ENCODE peak calls at places on chromosome 15, in four cellular contexts. One of them, this sample, is unnamed.

GRCh38 chr15:44713006-44713966 is 2.0 kb downstream of the B2M start:
- DNase-seq in neuronal stem cell: no peak
- DNase-seq in trophoblast cell: no peak
- DNase-seq in IMR-90: peak; percentile 43
- DNase-seq in this sample: peak; percentile 71

GRCh38 chr15:81758789-81759188 is 287.0 kb downstream of the MEX3B start:
- DNase-seq in IMR-90: no peak
- DNase-seq in trophoblast cell: no peak
- DNase-seq in neuronal stem cell: no peak
- DNase-seq in this sample: no peak

GRCh38 chr15:47184003-47184404 is 533.3 kb upstream of the SEMA6D start:
- DNase-seq in neuronal stem cell: peak; percentile 31
- DNase-seq in trophoblast cell: peak; percentile 19
- DNase-seq in IMR-90: no peak
- DNase-seq in this sample: peak; percentile 61

GRCh38 chr15:64288577-64288976 is 67.4 kb downstream of the CSNK1G1 start:
- DNase-seq in neuronal stem cell: no peak
- DNase-seq in trophoblast cell: no peak
- DNase-seq in IMR-90: peak; percentile 86
- DNase-seq in this sample: peak; percentile 86

GRCh38 chr15:50353999-50354837 is 780 bp downstream of the GABPB1 start:
- DNase-seq in neuronal stem cell: peak; percentile 44
- DNase-seq in IMR-90: peak; percentile 92
- DNase-seq in trophoblast cell: peak; percentile 92
- DNase-seq in this sample: peak; percentile 96

GRCh38 chr15:70512772-70513362 is 250.5 kb downstream of the UACA start:
- DNase-seq in neuronal stem cell: no peak
- DNase-seq in trophoblast cell: peak; percentile 74
- DNase-seq in IMR-90: peak; percentile 51
- DNase-seq in this sample: peak; percentile 40

GRCh38 chr15:96381463-96381862 is 51.0 kb downstream of the NR2F2 start:
- DNase-seq in trophoblast cell: no peak
- DNase-seq in neuronal stem cell: no peak
- DNase-seq in IMR-90: no peak
- DNase-seq in this sample: no peak

GRCh38 chr15:88061452-88061851 is 195.1 kb downstream of the NTRK3 start:
- DNase-seq in trophoblast cell: no peak
- DNase-seq in IMR-90: no peak
- DNase-seq in neuronal stem cell: no peak
- DNase-seq in this sample: no peak

GRCh38 chr15:96735621-96736020 is 405.1 kb downstream of the NR2F2 start:
- DNase-seq in neuronal stem cell: no peak
- DNase-seq in trophoblast cell: no peak
- DNase-seq in IMR-90: no peak
- DNase-seq in this sample: no peak

GRCh38 chr15:25435474-25436243 is 3.2 kb downstream of the UBE3A start:
- DNase-seq in neuronal stem cell: no peak
- DNase-seq in IMR-90: peak; percentile 24
- DNase-seq in trophoblast cell: no peak
- DNase-seq in this sample: peak; percentile 41

GRCh38 chr15:60376677-60377095 is 21.1 kb downstream of the ANXA2 start:
- DNase-seq in neuronal stem cell: no peak
- DNase-seq in IMR-90: no peak
- DNase-seq in trophoblast cell: no peak
- DNase-seq in this sample: no peak

GRCh38 chr15:101126618-101127502 is 125.0 kb downstream of the CHSY1 start:
- DNase-seq in trophoblast cell: no peak
- DNase-seq in IMR-90: peak; percentile 81
- DNase-seq in neuronal stem cell: no peak
- DNase-seq in this sample: peak; percentile 50

GRCh38 chr15:92468987-92469386 is 75.3 kb downstream of the ST8SIA2 start:
- DNase-seq in IMR-90: no peak
- DNase-seq in neuronal stem cell: no peak
- DNase-seq in trophoblast cell: no peak
- DNase-seq in this sample: no peak

GRCh38 chr15:92017882-92018534 is 164.5 kb downstream of the SLCO3A1 start:
- DNase-seq in trophoblast cell: no peak
- DNase-seq in IMR-90: no peak
- DNase-seq in neuronal stem cell: no peak
- DNase-seq in this sample: no peak

GRCh38 chr15:33535135-33535534 is 224.4 kb downstream of the RYR3 start:
- DNase-seq in neuronal stem cell: no peak
- DNase-seq in trophoblast cell: no peak
- DNase-seq in IMR-90: no peak
- DNase-seq in this sample: no peak

GRCh38 chr15:71254503-71254902 is 139.2 kb downstream of the THSD4 start:
- DNase-seq in neuronal stem cell: no peak
- DNase-seq in IMR-90: peak; percentile 26
- DNase-seq in trophoblast cell: no peak
- DNase-seq in this sample: no peak

GRCh38 chr15:54273928-54274327 is 295.7 kb downstream of the UNC13C start:
- DNase-seq in neuronal stem cell: no peak
- DNase-seq in IMR-90: no peak
- DNase-seq in trophoblast cell: no peak
- DNase-seq in this sample: no peak

GRCh38 chr15:55186331-55186730 is 10.4 kb downstream of the RSL24D1 start:
- DNase-seq in IMR-90: no peak
- DNase-seq in trophoblast cell: no peak
- DNase-seq in neuronal stem cell: no peak
- DNase-seq in this sample: no peak

GRCh38 chr15:46344115-46344749 is 709.4 kb downstream of the SQOR start:
- DNase-seq in trophoblast cell: no peak
- DNase-seq in neuronal stem cell: no peak
- DNase-seq in IMR-90: no peak
- DNase-seq in this sample: no peak

GRCh38 chr15:66477011-66477410 is 20.6 kb downstream of the SNAPC5 start:
- DNase-seq in IMR-90: no peak
- DNase-seq in neuronal stem cell: no peak
- DNase-seq in trophoblast cell: no peak
- DNase-seq in this sample: no peak

GRCh38 chr15:66476535-66476934 is 21.0 kb downstream of the SNAPC5 start:
- DNase-seq in neuronal stem cell: no peak
- DNase-seq in IMR-90: no peak
- DNase-seq in trophoblast cell: no peak
- DNase-seq in this sample: no peak

GRCh38 chr15:66472176-66472999 is 25.2 kb downstream of the SNAPC5 start:
- DNase-seq in trophoblast cell: peak; percentile 64
- DNase-seq in neuronal stem cell: no peak
- DNase-seq in IMR-90: peak; percentile 50
- DNase-seq in this sample: peak; percentile 50

GRCh38 chr15:66474140-66474539 is 23.4 kb downstream of the SNAPC5 start:
- DNase-seq in IMR-90: no peak
- DNase-seq in trophoblast cell: no peak
- DNase-seq in neuronal stem cell: no peak
- DNase-seq in this sample: no peak
- H2AK5ac ChIP-seq in IMR-90: no peak overlapping the region
- H2AK5ac ChIP-seq in trophoblast cell: no peak overlapping the region
- H2AK5ac ChIP-seq in neuronal stem cell: no peak overlapping the region
- H2AK5ac ChIP-seq in this sample: peak overlapping the region; percentile 65

DNA sequence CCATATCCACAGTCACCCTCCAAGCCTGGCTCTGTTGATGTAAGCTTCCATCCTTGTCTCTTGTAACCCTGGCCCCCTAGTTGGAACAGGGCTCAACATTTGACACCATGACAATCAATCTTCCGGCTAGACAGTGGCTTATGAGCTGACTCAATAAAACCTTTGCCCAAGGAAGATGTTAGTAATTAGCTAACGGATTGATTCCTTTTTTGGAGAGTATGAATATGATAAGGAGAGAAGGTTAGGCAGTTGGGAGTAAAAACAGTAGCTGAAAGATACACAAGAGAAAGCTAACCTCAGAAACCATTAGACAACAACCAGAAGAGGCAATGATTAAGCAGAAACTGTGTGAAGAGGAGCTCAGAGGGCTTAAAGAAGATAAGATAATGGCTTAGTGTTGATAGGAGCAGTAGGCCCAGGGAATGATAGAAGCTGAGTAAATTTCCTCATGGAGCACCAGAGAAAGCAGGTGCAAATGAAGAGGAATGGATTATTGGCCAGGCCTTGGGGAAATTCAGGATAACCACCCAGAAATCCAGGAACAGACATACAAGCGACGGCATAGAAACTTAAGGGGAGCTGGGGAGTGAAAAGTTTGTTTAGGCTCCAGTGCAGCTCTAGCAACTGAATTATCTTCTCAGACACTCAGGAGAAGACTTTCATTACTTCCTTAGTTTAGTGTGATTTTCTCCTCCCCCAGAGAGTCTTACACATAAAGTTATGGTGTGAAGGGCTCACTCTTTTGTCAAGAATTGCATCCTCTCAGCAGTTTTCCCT is 7.8 kb upstream of the RFX7 start:
- DNase-seq in IMR-90: no peak
- DNase-seq in trophoblast cell: no peak
- DNase-seq in neuronal stem cell: no peak
- DNase-seq in this sample: no peak
- H2AK5ac ChIP-seq in IMR-90: no peak overlapping the region
- H2AK5ac ChIP-seq in trophoblast cell: no peak overlapping the region
- H2AK5ac ChIP-seq in neuronal stem cell: no peak overlapping the region
- H2AK5ac ChIP-seq in this sample: no peak overlapping the region

GRCh38 chr15:40080104-40080503 is 28.6 kb downstream of the BMF start:
- DNase-seq in IMR-90: no peak
- DNase-seq in neuronal stem cell: no peak
- DNase-seq in trophoblast cell: no peak
- DNase-seq in this sample: no peak

GRCh38 chr15:40080847-40081246 is 27.8 kb downstream of the BMF start:
- DNase-seq in neuronal stem cell: no peak
- DNase-seq in IMR-90: no peak
- DNase-seq in trophoblast cell: peak; percentile 59
- DNase-seq in this sample: no peak

GRCh38 chr15:40081691-40082194 is 26.9 kb downstream of the BMF start:
- DNase-seq in neuronal stem cell: peak; percentile 84
- DNase-seq in trophoblast cell: peak; percentile 32
- DNase-seq in IMR-90: peak; percentile 75
- DNase-seq in this sample: peak; percentile 93

GRCh38 chr15:40083756-40084101 is 24.9 kb downstream of the BMF start:
- DNase-seq in trophoblast cell: no peak
- DNase-seq in neuronal stem cell: no peak
- DNase-seq in IMR-90: peak; percentile 34
- DNase-seq in this sample: no peak

GRCh38 chr15:40082195-40082868 is 26.3 kb downstream of the BMF start:
- DNase-seq in trophoblast cell: no peak
- DNase-seq in neuronal stem cell: no peak
- DNase-seq in IMR-90: no peak
- DNase-seq in this sample: no peak
- H2AK5ac ChIP-seq in trophoblast cell: peak overlapping the region; percentile 69
- H2AK5ac ChIP-seq in neuronal stem cell: peak overlapping the region; percentile 71
- H2AK5ac ChIP-seq in IMR-90: peak overlapping the region; percentile 93
- H2AK5ac ChIP-seq in this sample: peak overlapping the region; percentile 10

GRCh38 chr15:66653852-66654251 is 48.2 kb upstream of the SMAD6 start:
- DNase-seq in IMR-90: no peak
- DNase-seq in neuronal stem cell: no peak
- DNase-seq in trophoblast cell: no peak
- DNase-seq in this sample: no peak
- H2AK5ac ChIP-seq in IMR-90: no peak overlapping the region
- H2AK5ac ChIP-seq in neuronal stem cell: peak overlapping the region; percentile 8
- H2AK5ac ChIP-seq in trophoblast cell: peak overlapping the region; percentile 25
- H2AK5ac ChIP-seq in this sample: no peak overlapping the region

DNA sequence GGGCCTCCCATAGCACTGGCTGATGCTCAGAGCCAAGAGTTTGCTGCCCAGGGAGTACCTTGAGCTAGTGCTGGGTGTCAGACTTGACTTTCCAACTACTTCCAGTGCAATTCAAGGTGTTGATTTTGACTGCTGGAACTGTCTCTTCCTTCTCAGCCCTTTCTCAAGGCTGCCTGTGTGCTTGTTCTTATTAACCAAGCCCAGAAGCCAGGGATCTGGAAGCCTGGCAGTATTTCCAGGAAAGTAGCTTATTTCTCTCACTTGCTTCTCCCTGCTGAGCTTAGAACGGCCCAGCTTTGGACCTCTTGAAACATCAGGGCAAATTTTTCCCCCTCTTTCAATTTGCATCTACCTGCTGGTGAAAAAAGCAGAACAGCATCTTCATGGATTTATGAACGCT is 27.6 kb downstream of the CGNL1 start:
- DNase-seq in neuronal stem cell: no peak
- DNase-seq in IMR-90: no peak
- DNase-seq in trophoblast cell: no peak
- DNase-seq in this sample: no peak
- H2AK5ac ChIP-seq in neuronal stem cell: no peak overlapping the region
- H2AK5ac ChIP-seq in IMR-90: no peak overlapping the region
- H2AK5ac ChIP-seq in trophoblast cell: no peak overlapping the region
- H2AK5ac ChIP-seq in this sample: no peak overlapping the region

GRCh38 chr15:84880822-84881519 is 3.5 kb upstream of the SLC28A1 start:
- DNase-seq in trophoblast cell: no peak
- DNase-seq in neuronal stem cell: no peak
- DNase-seq in IMR-90: no peak
- DNase-seq in this sample: no peak
- H2AK5ac ChIP-seq in trophoblast cell: no peak overlapping the region
- H2AK5ac ChIP-seq in neuronal stem cell: peak overlapping the region; percentile 56
- H2AK5ac ChIP-seq in IMR-90: no peak overlapping the region
- H2AK5ac ChIP-seq in this sample: no peak overlapping the region

GRCh38 chr15:41879321-41879845 is 14.5 kb downstream of the SPTBN5 start:
- DNase-seq in trophoblast cell: no peak
- DNase-seq in neuronal stem cell: no peak
- DNase-seq in IMR-90: no peak
- DNase-seq in this sample: no peak
- H2AK5ac ChIP-seq in trophoblast cell: no peak overlapping the region
- H2AK5ac ChIP-seq in neuronal stem cell: peak overlapping the region; percentile 85
- H2AK5ac ChIP-seq in IMR-90: no peak overlapping the region
- H2AK5ac ChIP-seq in this sample: no peak overlapping the region

GRCh38 chr15:40510201-40510600 is 39.4 kb downstream of the CHST14 start:
- DNase-seq in trophoblast cell: peak; percentile 52
- DNase-seq in neuronal stem cell: no peak
- DNase-seq in IMR-90: no peak
- DNase-seq in this sample: no peak

GRCh38 chr15:40516322-40516721 is 45.5 kb downstream of the CHST14 start:
- DNase-seq in trophoblast cell: no peak
- DNase-seq in neuronal stem cell: no peak
- DNase-seq in IMR-90: no peak
- DNase-seq in this sample: no peak

GRCh38 chr15:40511472-40512133 is 40.8 kb downstream of the CHST14 start:
- DNase-seq in trophoblast cell: peak; percentile 96
- DNase-seq in IMR-90: no peak
- DNase-seq in neuronal stem cell: no peak
- DNase-seq in this sample: peak; percentile 57

GRCh38 chr15:40511093-40511471 is 40.3 kb downstream of the CHST14 start:
- DNase-seq in neuronal stem cell: no peak
- DNase-seq in IMR-90: no peak
- DNase-seq in trophoblast cell: peak; percentile 89
- DNase-seq in this sample: no peak

DNA sequence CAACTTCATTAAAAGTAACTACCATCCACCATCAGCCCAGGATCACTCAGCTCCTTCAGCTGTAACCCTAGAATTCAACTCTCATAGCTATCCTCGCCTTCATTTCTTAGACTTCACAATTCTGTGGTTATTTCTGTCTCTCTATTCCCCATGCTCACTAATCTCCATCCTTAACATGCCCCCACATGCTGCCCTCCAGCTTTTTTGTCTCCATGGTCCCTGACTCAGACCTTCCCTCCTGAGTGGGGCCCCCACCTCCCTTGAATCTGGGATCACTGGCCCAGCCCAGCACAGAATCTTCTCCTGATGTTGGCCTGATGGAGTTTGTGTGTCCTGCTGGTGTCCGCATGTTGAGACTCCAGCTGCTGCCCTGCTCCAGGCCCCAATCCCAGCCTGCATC is 41.7 kb downstream of the CHST14 start:
- DNase-seq in IMR-90: no peak
- DNase-seq in neuronal stem cell: no peak
- DNase-seq in trophoblast cell: no peak
- DNase-seq in this sample: no peak
- H2AK5ac ChIP-seq in IMR-90: no peak overlapping the region
- H2AK5ac ChIP-seq in neuronal stem cell: peak overlapping the region; percentile 51
- H2AK5ac ChIP-seq in trophoblast cell: no peak overlapping the region
- H2AK5ac ChIP-seq in this sample: no peak overlapping the region

This sample was measured in mesenchymal stem cell.